ENCODE peak calls at places on chromosomes 13 and 19, in eight cellular contexts. O is A549, B is MM.1S, Z is psoas muscle, N is HCT116, I is prostate gland, S is mesenchymal stem cell, F is fibroblast of lung. H is an unnamed sample.

GRCh38 chr13:99989376-99990044 is 7.9 kb downstream of the ZIC2 start:
- DNase-seq in F (no peak), S (no peak), B (no peak), O (no peak), Z (no peak), I (no peak), N (no peak), H (no peak)

GRCh38 chr19:35549879-35550523 is 4.6 kb downstream of the TMEM147 start:
- DNase-seq in I (peak), N (no peak), O (no peak), B (no peak), F (no peak), S (no peak), Z (no peak), H (no peak)

GRCh38 chr13:59745395-59745788 is 418.3 kb downstream of the DIAPH3 start:
- DNase-seq in O (no peak), Z (no peak), B (no peak), S (peak), N (no peak), I (no peak), F (peak), H (peak)

GRCh38 chr19:52622261-52622660 is 15.9 kb downstream of the ZNF83 start:
- DNase-seq in O (no peak), B (no peak), F (no peak), S (no peak), Z (no peak), I (no peak), N (no peak), H (no peak)

GRCh38 chr19:34145741-34146202 is 26.5 kb upstream of the LSM14A start:
- DNase-seq in O (peak), N (peak), Z (no peak), S (peak), B (peak), I (peak), F (peak), H (peak)

GRCh38 chr13:73715910-73716257 is 418.3 kb downstream of the KLF12 start:
- DNase-seq in S (no peak), I (no peak), Z (no peak), N (no peak), O (no peak), B (peak), F (peak), H (no peak)

GRCh38 chr13:33275916-33276315 is 9.6 kb downstream of the STARD13 start:
- DNase-seq in S (no peak), N (no peak), F (peak), I (no peak), B (no peak), Z (no peak), O (no peak), H (no peak)

GRCh38 chr13:49681837-49682236 is 9.4 kb downstream of the EBPL start:
- DNase-seq in I (no peak), B (no peak), O (no peak), S (peak), Z (no peak), N (no peak), F (peak), H (peak)

GRCh38 chr19:52638601-52639000 is 446 bp upstream of the ZNF83 start:
- DNase-seq in N (no peak), Z (peak), I (no peak), B (no peak), S (no peak), O (no peak), F (peak), H (peak)

GRCh38 chr19:2455481-2456300 is 1.1 kb downstream of the LMNB2 start:
- DNase-seq in B (peak), N (no peak), I (no peak), F (no peak), O (no peak), Z (peak), S (peak), H (no peak)

GRCh38 chr13:65400707-65401106 is 1829.4 kb downstream of the PCDH9 start:
- DNase-seq in N (no peak), B (no peak), Z (no peak), O (no peak), I (no peak), S (no peak), F (no peak), H (no peak)

GRCh38 chr19:55703790-55704215 is 28.8 kb downstream of the EPN1 start:
- DNase-seq in S (no peak), I (no peak), O (no peak), F (peak), Z (no peak), B (no peak), N (peak), H (no peak)

GRCh38 chr13:28097503-28097902 is 2.9 kb downstream of the FLT3 start:
- DNase-seq in S (no peak), Z (no peak), B (no peak), F (no peak), N (no peak), O (no peak), I (no peak), H (no peak)

GRCh38 chr13:113742000-113742441 is 17.0 kb upstream of the TMEM255B start:
- DNase-seq in Z (peak), B (peak), N (peak), F (peak), I (no peak), S (peak), O (no peak), H (no peak)

GRCh38 chr13:51728972-51729371 is 75.0 kb downstream of the DHRS12 start:
- DNase-seq in O (no peak), S (peak), F (peak), B (no peak), Z (no peak), N (no peak), I (no peak), H (peak)

GRCh38 chr13:59641261-59641660 is 522.5 kb downstream of the DIAPH3 start:
- DNase-seq in S (no peak), Z (no peak), F (no peak), I (no peak), B (no peak), O (no peak), N (no peak), H (no peak)

GRCh38 chr13:111210945-111211469 is 95.9 kb downstream of the ARHGEF7 start:
- DNase-seq in I (no peak), B (no peak), Z (no peak), N (no peak), S (peak), F (no peak), O (no peak), H (no peak)

GRCh38 chr19:38666662-38667448 is 19.4 kb downstream of the ACTN4 start:
- DNase-seq in B (no peak), S (peak), N (no peak), Z (peak), O (no peak), I (no peak), F (peak), H (peak)

GRCh38 chr19:13100031-13100588 is 2.5 kb downstream of the LYL1 start:
- DNase-seq in B (no peak), N (no peak), I (no peak), Z (no peak), F (peak), S (no peak), O (no peak), H (no peak)

GRCh38 chr19:35272122-35272715 is 3.5 kb downstream of the USF2 start:
- DNase-seq in F (no peak), B (no peak), N (no peak), Z (no peak), S (no peak), I (no peak), O (no peak), H (no peak)

GRCh38 chr19:36182612-36183454 is 30.6 kb upstream of the COX7A1 start:
- DNase-seq in F (peak), I (no peak), N (peak), O (no peak), B (no peak), S (no peak), Z (no peak), H (peak)

DNA sequence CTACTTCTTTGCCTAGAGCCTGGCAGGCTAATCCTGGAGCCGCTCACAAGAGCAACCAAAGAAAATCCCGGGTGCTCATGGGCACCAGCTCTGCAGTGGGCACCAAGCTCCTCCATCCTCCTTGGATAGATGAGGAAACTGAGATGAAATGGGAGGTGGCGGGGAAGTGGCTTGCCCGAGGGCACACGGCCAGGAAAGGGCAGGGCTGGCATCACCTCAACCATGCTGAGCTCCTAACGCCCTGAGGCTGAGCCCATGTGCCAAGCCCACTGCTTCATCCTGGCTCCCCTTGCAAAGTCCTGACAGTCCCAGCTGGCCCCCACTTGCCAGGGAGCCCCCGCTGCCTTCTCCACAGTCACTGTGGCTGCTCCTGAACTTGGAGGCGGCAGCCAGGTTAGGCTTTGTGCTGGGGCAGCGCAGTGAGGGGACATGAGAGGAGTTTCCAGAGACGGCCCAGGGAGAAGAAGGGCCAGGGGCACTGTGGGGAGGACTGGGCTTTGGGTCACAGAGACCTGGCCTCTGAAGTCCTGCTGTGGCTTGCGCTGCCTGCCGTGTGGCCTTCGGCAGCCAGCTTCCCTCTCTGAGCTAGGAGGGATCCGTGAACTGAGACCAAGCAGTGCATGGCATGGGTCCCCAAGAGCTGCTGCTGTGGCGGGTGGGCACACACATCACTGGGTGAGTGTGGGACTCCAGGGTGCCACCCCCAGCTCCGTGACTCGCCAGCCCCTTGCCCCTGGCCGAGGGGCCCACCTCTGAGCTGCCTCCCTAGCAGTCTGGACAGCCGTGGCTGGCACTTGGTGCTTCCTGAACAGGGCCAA is 17.5 kb downstream of the TMED1 start:
- DNase-seq in Z (no peak), F (no peak), I (no peak), B (no peak), N (no peak), S (no peak), O (no peak), H (no peak)
- H3K27ac ChIP-seq in Z (peak), F (peak), I (peak), B (no peak), N (no peak), S (no peak), O (no peak), H (peak)

GRCh38 chr19:306151-306900 is 15.1 kb upstream of the PLPP2 start:
- DNase-seq in B (no peak), F (no peak), Z (no peak), O (no peak), N (no peak), I (no peak), S (no peak), H (no peak)
- H3K27ac ChIP-seq in B (no peak), F (no peak), Z (no peak), O (no peak), N (no peak), I (no peak), S (no peak), H (no peak)

GRCh38 chr13:46663216-46663615 is 110.2 kb downstream of the LRCH1 start:
- DNase-seq in N (no peak), S (peak), I (no peak), F (no peak), O (no peak), B (no peak), Z (no peak), H (no peak)
- H3K27ac ChIP-seq in N (no peak), S (peak), I (peak), F (no peak), O (peak), B (no peak), Z (no peak), H (no peak)

GRCh38 chr19:31943778-31944177 is 401.6 kb upstream of the ZNF507 start:
- DNase-seq in Z (no peak), B (no peak), N (no peak), I (peak), O (no peak), S (no peak), F (no peak), H (no peak)

GRCh38 chr19:31946491-31946890 is 398.9 kb upstream of the ZNF507 start:
- DNase-seq in B (no peak), S (peak), I (no peak), O (no peak), Z (no peak), N (no peak), F (no peak), H (no peak)

GRCh38 chr19:31943305-31943704 is 402.1 kb upstream of the ZNF507 start:
- DNase-seq in N (no peak), O (no peak), B (no peak), S (no peak), Z (no peak), F (no peak), I (peak), H (no peak)

GRCh38 chr19:31944286-31944685 is 401.1 kb upstream of the ZNF507 start:
- DNase-seq in N (no peak), B (no peak), F (no peak), Z (no peak), O (no peak), I (no peak), S (no peak), H (no peak)

GRCh38 chr19:31947436-31947835 is 398.0 kb upstream of the ZNF507 start:
- DNase-seq in I (no peak), S (no peak), F (no peak), O (no peak), N (no peak), Z (no peak), B (no peak), H (no peak)
- H3K27ac ChIP-seq in I (no peak), S (no peak), F (no peak), O (no peak), N (no peak), Z (no peak), B (no peak), H (no peak)

GRCh38 chr19:50415661-50416033 is 3.1 kb upstream of the SPIB start:
- DNase-seq in O (no peak), I (no peak), Z (no peak), F (no peak), N (no peak), S (no peak), B (peak), H (no peak)

GRCh38 chr19:50416034-50416814 is 2.5 kb upstream of the SPIB start:
- DNase-seq in O (no peak), B (no peak), N (no peak), F (no peak), I (no peak), Z (no peak), S (no peak), H (no peak)

GRCh38 chr19:50413531-50413930 is 5.2 kb upstream of the SPIB start:
- DNase-seq in O (no peak), S (no peak), I (no peak), Z (no peak), B (no peak), F (no peak), N (no peak), H (no peak)

GRCh38 chr19:50416815-50417137 is 2.0 kb upstream of the SPIB start:
- DNase-seq in I (no peak), S (no peak), O (no peak), B (no peak), N (no peak), Z (no peak), F (no peak), H (no peak)

GRCh38 chr19:50414850-50415660 is 3.7 kb upstream of the SPIB start:
- DNase-seq in B (peak), F (peak), O (peak), N (peak), Z (peak), I (peak), S (peak), H (peak)
- H3K27ac ChIP-seq in B (peak), F (no peak), O (no peak), N (peak), Z (no peak), I (no peak), S (no peak), H (no peak)

DNA sequence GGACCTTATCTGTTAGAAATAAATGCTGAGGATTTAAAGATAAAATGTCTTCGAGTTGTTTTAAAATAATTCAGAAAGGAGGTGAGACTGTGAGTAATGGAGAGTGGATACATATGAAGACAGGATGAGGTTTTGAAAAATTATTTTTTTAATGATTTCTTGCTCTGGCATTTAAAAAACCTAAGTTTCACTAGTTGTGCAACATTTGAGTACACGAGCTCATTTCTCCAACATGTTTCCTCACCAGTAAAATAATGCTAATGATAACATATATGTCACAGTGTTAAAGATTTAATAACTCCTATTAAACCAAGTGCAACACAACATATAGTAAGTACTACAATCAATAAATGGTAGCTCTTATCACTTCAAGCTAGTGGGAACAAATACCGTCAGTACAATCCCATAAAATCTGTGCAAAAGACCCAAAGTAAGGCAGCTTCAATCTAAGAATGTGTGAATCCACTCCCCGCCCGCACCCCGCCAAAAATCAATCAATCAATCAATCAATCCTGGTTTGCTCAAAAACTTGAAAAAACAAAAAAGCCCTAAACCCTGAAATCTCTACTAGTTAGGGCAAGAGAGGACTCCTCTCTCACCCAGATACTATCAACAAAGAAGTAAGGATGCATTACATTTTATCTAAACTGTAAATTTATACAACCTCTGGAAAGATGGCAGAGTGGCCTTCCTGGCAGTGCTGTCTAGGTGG is 1.3 kb downstream of the ALG5 start:
- DNase-seq in F (peak), Z (no peak), N (no peak), B (no peak), O (no peak), I (no peak), S (no peak), H (no peak)
- H3K27ac ChIP-seq in F (peak), Z (peak), N (peak), B (no peak), O (peak), I (no peak), S (no peak), H (peak)

GRCh38 chr19:18594096-18594823 is 5.7 kb downstream of the REX1BD start:
- DNase-seq in O (peak), S (peak), N (no peak), Z (peak), F (peak), B (peak), I (peak), H (peak)

GRCh38 chr19:18596752-18597157 is 8.2 kb downstream of the REX1BD start:
- DNase-seq in N (peak), I (no peak), B (no peak), F (no peak), S (no peak), Z (no peak), O (no peak), H (no peak)

GRCh38 chr19:18591735-18592385 is 3.3 kb downstream of the REX1BD start:
- DNase-seq in S (no peak), I (no peak), O (no peak), F (no peak), N (no peak), B (no peak), Z (no peak), H (no peak)

GRCh38 chr19:18593367-18594095 is 4.9 kb downstream of the REX1BD start:
- DNase-seq in O (no peak), N (no peak), I (no peak), B (no peak), S (no peak), F (no peak), Z (no peak), H (no peak)

DNA sequence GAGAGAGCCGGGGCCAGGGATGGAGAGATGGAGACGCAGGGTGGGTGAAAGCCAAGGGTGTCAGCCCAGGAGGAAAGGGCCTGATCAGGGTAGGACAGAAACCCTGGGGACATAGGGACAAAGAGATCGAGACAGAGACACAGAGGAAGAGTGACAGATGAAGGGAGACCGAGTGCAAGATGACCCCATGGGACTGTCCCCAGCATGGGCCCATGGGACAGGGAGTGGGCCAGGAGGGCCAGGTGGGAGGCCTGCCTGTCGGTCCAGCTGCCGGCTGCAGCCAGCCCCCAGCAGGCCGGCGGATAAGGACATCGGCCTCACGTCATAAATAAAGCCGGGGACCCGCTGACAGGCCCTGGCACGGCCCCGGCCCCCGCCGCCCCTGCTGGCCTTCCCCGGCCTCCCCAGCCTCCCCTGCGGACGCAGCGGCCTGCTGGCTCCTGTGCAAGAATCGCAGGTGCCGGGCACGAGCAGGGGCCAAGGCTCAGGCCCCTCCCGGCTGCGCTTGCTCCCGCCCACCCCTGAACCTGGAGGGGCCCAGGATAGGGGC is 6.3 kb downstream of the REX1BD start:
- DNase-seq in O (no peak), I (no peak), B (no peak), S (no peak), Z (no peak), N (no peak), F (no peak), H (no peak)
- H3K27ac ChIP-seq in O (peak), I (no peak), B (no peak), S (no peak), Z (no peak), N (peak), F (no peak), H (no peak)

GRCh38 chr13:98488736-98489135 is 88.2 kb downstream of the STK24 start:
- DNase-seq in N (no peak), Z (no peak), B (peak), S (no peak), O (no peak), F (no peak), I (no peak), H (no peak)

GRCh38 chr13:98490195-98490771 is 86.6 kb downstream of the STK24 start:
- DNase-seq in F (no peak), S (no peak), Z (no peak), B (no peak), N (no peak), I (no peak), O (no peak), H (no peak)

GRCh38 chr13:98490866-98491265 is 86.0 kb downstream of the STK24 start:
- DNase-seq in B (no peak), O (no peak), F (no peak), Z (no peak), I (no peak), S (no peak), N (no peak), H (no peak)

GRCh38 chr13:98487522-98487921 is 89.4 kb downstream of the STK24 start:
- DNase-seq in N (no peak), F (no peak), B (no peak), Z (no peak), S (no peak), I (no peak), O (no peak), H (no peak)

GRCh38 chr13:98489446-98490194 is 87.3 kb downstream of the STK24 start:
- DNase-seq in S (no peak), F (no peak), I (no peak), N (no peak), Z (no peak), O (no peak), B (peak), H (no peak)
- H3K27ac ChIP-seq in S (no peak), F (no peak), I (peak), N (no peak), Z (no peak), O (peak), B (peak), H (no peak)

H was measured in brain microvascular endothelial cell.